ENCODE peak calls at places on chromosomes 13 and 19, in nine cellular contexts. Q is psoas muscle; B is body of pancreas; H is pancreas; I is CD8-positive, alpha-beta T cell; D is OCI-LY7; V is ascending aorta; A is left ventricle myocardium inferior; W is PC-9. K is an unnamed sample. For H3K4me1, the result is how much of the 10 kb centered on the place peaks cover.

GRCh38 chr13:103351035-103351828 is 285.0 kb upstream of the SLC10A2 start:
- DNase-seq in A (peak), W (peak), I (no peak), B (peak), Q (no peak), V (no peak), D (no peak), H (peak), K (no peak)

GRCh38 chr19:10368101-10368803 is 12.1 kb downstream of the TYK2 start:
- DNase-seq in H (no peak), A (no peak), B (no peak), I (no peak), Q (no peak), W (no peak), D (no peak), V (no peak), K (no peak)

GRCh38 chr13:27481766-27482165 is 31.4 kb upstream of the MTIF3 start:
- DNase-seq in I (no peak), B (peak), W (peak), A (peak), Q (peak), V (peak), D (peak), H (peak), K (peak)

GRCh38 chr19:55459551-55459949 is 1.9 kb downstream of the ISOC2 start:
- DNase-seq in D (no peak), H (no peak), B (no peak), Q (no peak), V (no peak), A (no peak), W (no peak), I (no peak), K (no peak)

GRCh38 chr13:72931311-72931710 is 127.5 kb upstream of the KLF5 start:
- DNase-seq in H (no peak), I (no peak), A (no peak), W (no peak), V (no peak), D (no peak), Q (no peak), B (no peak), K (no peak)

GRCh38 chr13:112648966-112649690 is 40.7 kb upstream of the ATP11A start:
- DNase-seq in D (no peak), A (no peak), W (no peak), I (no peak), V (no peak), H (no peak), Q (no peak), B (no peak), K (no peak)

GRCh38 chr19:46639356-46640061 is 3.5 kb upstream of the GNG8 start:
- DNase-seq in W (no peak), A (peak), I (no peak), D (no peak), B (no peak), V (peak), Q (peak), H (no peak), K (no peak)

GRCh38 chr13:49629196-49629938 is 1.1 kb downstream of the ARL11 start:
- DNase-seq in Q (no peak), W (no peak), D (peak), A (no peak), I (no peak), H (no peak), V (no peak), B (no peak), K (no peak)

GRCh38 chr13:60167121-60167520 is 3.4 kb upstream of the DIAPH3 start:
- DNase-seq in D (no peak), Q (no peak), B (no peak), W (no peak), I (no peak), V (no peak), A (no peak), H (no peak), K (no peak)

GRCh38 chr19:2775556-2776430 is 7.3 kb downstream of the SGTA start:
- DNase-seq in H (no peak), B (peak), V (peak), W (no peak), Q (peak), D (no peak), I (peak), A (peak), K (peak)

GRCh38 chr13:25300861-25301346 is 521 bp upstream of the NUP58 start:
- DNase-seq in W (no peak), A (peak), Q (peak), B (no peak), D (no peak), I (peak), V (peak), H (peak), K (peak)

GRCh38 chr13:74251778-74252519 is 117.7 kb upstream of the KLF12 start:
- DNase-seq in Q (no peak), A (no peak), B (no peak), D (no peak), V (no peak), W (no peak), I (no peak), H (no peak), K (no peak)

GRCh38 chr19:2221250-2221831 is 14.8 kb downstream of the PLEKHJ1 start:
- DNase-seq in V (no peak), Q (no peak), D (no peak), W (no peak), I (no peak), A (no peak), B (no peak), H (no peak), K (no peak)

GRCh38 chr13:103726808-103727207 is 660.6 kb upstream of the SLC10A2 start:
- DNase-seq in D (no peak), I (no peak), A (no peak), H (no peak), V (no peak), W (no peak), Q (no peak), B (no peak), K (no peak)

GRCh38 chr19:45677351-45678230 is 9.6 kb downstream of the GIPR start:
- DNase-seq in V (peak), I (peak), B (peak), H (peak), A (peak), W (peak), D (peak), Q (peak), K (peak)

GRCh38 chr19:46081928-46082727 is 41.3 kb upstream of the IGFL4 start:
- DNase-seq in V (no peak), A (no peak), Q (no peak), D (peak), B (peak), W (peak), I (no peak), H (peak), K (peak)

GRCh38 chr19:45418812-45419211 is 4.9 kb downstream of the ERCC1 start:
- DNase-seq in Q (no peak), I (no peak), B (no peak), D (peak), V (no peak), W (no peak), A (no peak), H (no peak), K (no peak)

GRCh38 chr13:51786425-51787010 is 17.4 kb downstream of the DHRS12 start:
- DNase-seq in B (no peak), I (no peak), Q (no peak), D (no peak), V (no peak), W (no peak), H (no peak), A (no peak), K (no peak)

GRCh38 chr13:85492283-85492682 is 306.9 kb downstream of the SLITRK6 start:
- DNase-seq in Q (no peak), A (no peak), W (no peak), V (no peak), D (no peak), B (no peak), I (no peak), H (no peak), K (no peak)

GRCh38 chr13:66624302-66624701 is 605.8 kb downstream of the PCDH9 start:
- DNase-seq in A (no peak), H (no peak), D (no peak), V (no peak), I (no peak), W (no peak), B (no peak), Q (no peak), K (no peak)

GRCh38 chr19:18057557-18057956 is 29.2 kb downstream of the IL12RB1 start:
- DNase-seq in H (peak), I (no peak), W (no peak), Q (peak), A (peak), B (peak), D (no peak), V (no peak), K (no peak)

GRCh38 chr19:46021531-46022041 is 1.3 kb downstream of the PGLYRP1 start:
- DNase-seq in Q (no peak), D (no peak), W (no peak), A (no peak), V (no peak), I (no peak), H (no peak), B (peak), K (no peak)

GRCh38 chr19:11705474-11705873 is 33.3 kb downstream of the ZNF823 start:
- DNase-seq in H (no peak), I (no peak), W (no peak), Q (no peak), A (no peak), B (no peak), D (no peak), V (no peak), K (no peak)

GRCh38 chr13:72839831-72840426 is 58.0 kb downstream of the PIBF1 start:
- DNase-seq in I (peak), H (peak), Q (no peak), A (peak), W (peak), D (peak), B (peak), V (no peak), K (peak)

GRCh38 chr13:33494596-33495214 is 209.2 kb upstream of the STARD13 start:
- DNase-seq in V (no peak), Q (no peak), A (peak), D (no peak), H (no peak), B (no peak), I (no peak), W (peak), K (no peak)

GRCh38 chr13:41015920-41016319 is 3.2 kb downstream of the ELF1 start:
- DNase-seq in W (no peak), I (no peak), D (no peak), V (no peak), Q (no peak), A (no peak), H (no peak), B (no peak), K (no peak)

DNA sequence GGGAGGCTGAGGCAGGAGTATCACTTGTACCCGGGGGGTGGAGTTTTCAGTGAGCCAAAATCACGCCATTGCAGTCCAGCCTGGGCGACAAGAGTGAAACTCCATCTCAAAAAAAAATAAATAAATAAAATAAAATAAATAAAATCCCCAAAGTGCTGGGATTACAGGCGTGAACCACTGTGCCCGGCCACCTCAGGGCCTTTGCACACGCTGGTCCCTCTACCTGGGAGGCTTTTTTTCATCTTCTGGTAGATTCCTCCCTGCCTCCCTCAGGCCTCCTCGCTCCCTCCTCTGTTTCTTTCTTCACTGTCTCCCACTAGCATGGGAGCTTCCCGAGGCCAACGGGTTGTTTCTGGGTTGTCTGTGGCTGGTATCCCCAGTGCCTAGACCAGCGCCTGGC is 15.1 kb downstream of the MYBPC2 start:
- DNase-seq in H (no peak), V (no peak), I (no peak), D (no peak), A (no peak), B (no peak), Q (no peak), W (no peak), K (no peak)
- H3K4me1 ChIP-seq in H (under half), V (under half), I (under half), D (under half), A (under half), B (under half), Q (under half), W (under half), K (under half)

GRCh38 chr19:54430306-54431254 is 15.3 kb downstream of the TTYH1 start:
- DNase-seq in V (no peak), H (peak), Q (no peak), I (peak), D (peak), B (peak), W (peak), A (peak), K (no peak)
- H3K4me3 ChIP-seq in V (no peak), H (peak), Q (peak), I (peak), D (no peak), B (no peak), W (peak), A (peak), K (no peak)

GRCh38 chr19:16627194-16627927 is 643 bp downstream of the MED26 start:
- DNase-seq in W (peak), A (no peak), Q (no peak), I (peak), V (no peak), D (peak), H (peak), B (peak), K (no peak)
- TF ChIP-seq CTCF in W (no peak), A (no peak), Q (no peak), I (no peak), V (no peak), D (peak), H (no peak), B (no peak), K (no peak)

DNA sequence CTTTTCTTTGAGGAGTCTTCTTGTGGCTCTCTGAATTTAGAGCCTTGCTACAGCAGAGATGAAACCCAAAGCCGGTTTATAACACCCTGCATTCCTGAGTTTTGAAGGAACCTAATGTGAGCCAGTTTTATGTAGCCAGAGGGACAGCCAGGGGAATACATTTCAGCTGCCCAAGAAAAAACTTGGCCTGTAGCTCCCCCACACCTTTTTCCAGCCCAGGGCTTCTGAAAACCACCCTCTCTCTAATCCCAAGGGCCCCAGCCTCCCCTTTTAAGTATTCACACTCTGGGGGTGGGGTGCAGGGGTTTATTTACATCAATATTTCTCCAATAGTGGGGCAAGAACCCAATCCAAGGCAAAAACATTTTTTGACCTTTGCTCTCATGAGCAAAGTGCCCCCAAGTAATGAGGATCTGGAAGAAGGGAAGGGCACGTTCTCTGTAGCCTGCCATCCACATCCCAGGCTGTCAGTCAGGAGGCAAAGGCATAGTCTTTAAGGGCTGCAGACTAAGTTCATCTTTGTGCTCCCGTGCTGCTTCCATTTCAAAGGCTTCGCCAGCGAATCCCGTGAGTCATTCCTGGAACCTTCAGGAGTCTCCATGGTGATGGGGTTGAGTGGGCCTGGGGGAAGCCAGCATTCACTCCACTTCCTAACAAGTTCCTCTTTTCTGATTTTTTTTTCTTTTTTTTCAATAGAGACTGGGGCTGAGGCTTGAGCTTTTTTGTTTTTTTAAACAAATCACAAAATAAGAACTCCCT is 33.2 kb upstream of the MEDAG start:
- DNase-seq in V (peak), D (no peak), B (peak), H (no peak), Q (peak), A (no peak), I (no peak), W (no peak), K (no peak)
- H3K4me1 ChIP-seq in V (under half), D (under half), B (under half), H (under half), Q (under half), A (under half), I (under half), W (under half), K (under half)

GRCh38 chr13:94860981-94861407 is 148.6 kb upstream of the SOX21 start:
- DNase-seq in D (no peak), Q (no peak), A (no peak), W (no peak), B (no peak), V (no peak), I (no peak), H (no peak), K (no peak)
- H3K4me3 ChIP-seq in D (peak), Q (peak), A (peak), W (no peak), B (no peak), V (peak), I (peak), H (no peak), K (no peak)

DNA sequence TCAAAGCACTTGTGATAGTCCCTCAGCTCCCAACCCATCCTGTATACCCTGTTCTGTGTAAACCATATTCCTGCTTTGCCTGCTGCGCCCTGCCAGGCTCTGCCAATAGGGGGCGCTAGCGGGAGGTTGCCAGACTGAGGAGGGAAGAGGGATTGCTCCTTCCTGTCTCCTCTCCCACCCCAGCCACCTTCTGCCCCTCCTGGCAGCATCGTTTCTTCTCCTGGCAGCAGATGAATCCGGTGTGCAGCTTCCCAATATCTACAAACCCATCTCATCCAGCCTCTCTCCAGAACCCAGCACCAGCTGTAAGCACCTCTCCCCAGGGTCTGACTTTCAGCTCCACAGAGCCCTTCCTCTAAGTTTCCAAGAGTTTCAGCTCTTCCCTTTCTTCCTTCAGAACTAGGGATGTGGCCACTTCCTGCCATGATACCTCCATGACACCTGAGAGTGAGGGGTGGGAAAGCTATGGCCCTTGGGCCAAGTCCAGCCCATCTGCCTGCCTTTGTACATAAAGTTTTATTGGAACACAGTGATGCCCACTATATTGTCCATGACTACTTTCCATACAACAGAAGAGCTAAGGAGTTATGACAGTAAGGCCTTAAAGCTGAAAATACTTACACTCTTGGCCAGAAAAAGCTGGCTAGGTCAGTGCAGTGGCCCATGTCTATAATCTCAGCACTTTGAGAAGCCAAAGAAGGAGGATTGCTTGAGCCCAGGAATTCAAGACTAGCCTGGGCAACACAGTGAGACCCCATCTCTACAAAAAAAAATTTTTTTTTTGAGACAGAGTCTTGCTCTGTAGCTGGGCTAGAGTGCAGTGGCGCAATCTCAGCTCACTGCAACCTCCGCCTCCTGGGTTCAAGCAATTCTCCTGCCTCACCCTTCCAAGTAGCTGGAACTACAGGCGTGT is 34.5 kb upstream of the ATP1A3 start:
- DNase-seq in V (no peak), W (no peak), A (no peak), D (peak), H (no peak), B (no peak), Q (no peak), I (no peak), K (no peak)
- TF ChIP-seq CTCF in V (peak), W (peak), A (peak), D (peak), H (no peak), B (no peak), Q (no peak), I (no peak), K (no peak)

DNA sequence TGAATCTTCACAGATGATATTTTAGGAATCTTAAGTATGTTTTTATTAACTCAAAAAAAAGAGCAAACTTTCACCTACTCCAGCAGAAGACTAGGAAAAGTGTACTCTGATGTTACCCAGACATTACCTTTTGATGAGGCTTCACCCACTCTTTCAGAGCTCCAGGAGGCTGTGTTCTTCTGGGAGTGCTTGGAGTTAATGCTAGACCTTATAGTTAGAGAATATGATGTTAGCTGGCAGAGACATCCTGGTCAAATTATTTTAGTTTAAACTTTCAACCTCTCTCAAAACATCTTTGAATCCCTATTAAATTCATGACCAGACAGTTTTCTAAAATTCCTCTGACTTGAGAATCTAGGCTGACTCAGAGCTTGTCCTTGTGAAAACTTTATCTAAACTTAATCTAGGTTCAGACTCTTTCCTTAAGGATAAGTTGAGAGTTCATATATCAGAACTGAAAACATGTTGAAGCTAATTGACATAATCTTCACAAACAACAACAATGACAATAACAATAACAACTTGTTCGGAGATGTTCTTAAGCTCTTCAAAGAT is 82.8 kb downstream of the ITGBL1 start:
- DNase-seq in I (no peak), H (no peak), D (no peak), B (no peak), W (no peak), A (no peak), Q (no peak), V (no peak), K (no peak)
- H3K4me1 ChIP-seq in I (under half), H (under half), D (under half), B (under half), W (under half), A (under half), Q (under half), V (under half), K (under half)

DNA sequence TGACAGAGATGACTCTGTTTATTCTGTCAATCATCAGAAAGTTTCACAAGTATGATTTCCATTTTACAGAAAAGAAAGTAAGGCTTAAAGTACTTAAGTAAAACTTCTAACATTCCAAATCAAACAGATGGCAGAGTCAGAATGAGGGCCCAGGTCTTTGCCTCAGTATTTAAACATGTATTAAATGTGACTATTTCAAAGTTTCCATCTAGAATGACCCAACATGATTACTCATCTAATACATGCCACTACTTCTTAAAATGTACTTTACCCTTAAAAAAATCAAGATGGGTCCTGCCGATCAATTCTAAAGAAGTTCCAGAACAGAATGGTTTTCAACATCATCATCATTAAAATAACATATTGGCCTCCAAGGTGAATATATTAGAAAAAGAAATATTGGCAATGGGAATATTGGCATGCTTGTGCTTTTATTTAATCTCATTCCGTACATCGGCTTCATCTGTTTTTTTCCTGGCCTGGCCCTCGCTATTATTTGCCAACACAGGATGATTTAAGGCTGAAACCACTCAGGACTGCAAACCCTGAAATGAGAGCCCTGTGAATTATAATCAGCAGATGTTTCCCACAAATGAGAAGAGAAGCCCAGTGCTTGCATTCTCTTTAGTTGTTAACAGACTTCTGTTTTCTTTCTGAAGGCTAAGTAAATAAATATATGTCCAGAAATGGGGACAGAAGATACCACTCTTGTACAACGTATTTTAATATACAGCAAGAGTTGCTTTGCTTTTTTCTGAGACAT is 340.0 kb downstream of the DNAJC15 start:
- DNase-seq in V (no peak), H (no peak), W (no peak), A (no peak), I (no peak), D (no peak), B (no peak), Q (no peak), K (no peak)
- H3K4me3 ChIP-seq in V (no peak), H (no peak), W (no peak), A (no peak), I (no peak), D (no peak), B (no peak), Q (peak), K (no peak)